ENCODE peak calls at places on chromosomes 3 and 15, in five cellular contexts. L is ovary, X is HepG2, A is stomach, M is A549. D is an unnamed sample.

GRCh38 chr3:188631291-188632010 is 477.5 kb downstream of the LPP start:
- DNase-seq in X (peak; percentile 27), M (peak; percentile 9), A (no peak), L (no peak), D (no peak)

GRCh38 chr15:41417418-41417811 is 520 bp downstream of the RTF1 start:
- DNase-seq in A (no peak), X (no peak), L (peak; percentile 70), M (peak; percentile 16), D (no peak)

GRCh38 chr15:70267879-70268278 is 170.2 kb upstream of the TLE3 start:
- DNase-seq in X (no peak), M (no peak), L (no peak), A (no peak), D (no peak)

GRCh38 chr3:11168881-11169805 is 14.8 kb downstream of the HRH1 start:
- DNase-seq in L (no peak), M (no peak), X (no peak), A (no peak), D (no peak)

GRCh38 chr3:156033428-156033827 is 87.0 kb upstream of the KCNAB1 start:
- DNase-seq in A (no peak), X (no peak), L (no peak), M (no peak), D (no peak)

GRCh38 chr15:40471778-40472130 is 970 bp downstream of the CHST14 start:
- DNase-seq in A (peak; percentile 37), M (no peak), L (no peak), X (peak; percentile 32), D (no peak)

GRCh38 chr3:127710473-127710941 is 37.8 kb downstream of the ABTB1 start:
- DNase-seq in M (peak; percentile 47), L (no peak), X (no peak), A (no peak), D (no peak)

GRCh38 chr3:145145461-145145860 is 1015.5 kb downstream of the PLOD2 start:
- DNase-seq in L (no peak), A (no peak), M (no peak), X (no peak), D (no peak)

GRCh38 chr3:60998855-60999254 is 252.4 kb downstream of the FHIT start:
- DNase-seq in A (no peak), L (no peak), M (no peak), X (no peak), D (no peak)

GRCh38 chr3:179149239-179149887 is 1.2 kb downstream of the PIK3CA start:
- DNase-seq in M (peak; percentile 22), X (peak; percentile 14), A (no peak), L (peak; percentile 28), D (no peak)

GRCh38 chr3:72756900-72757299 is 91.3 kb downstream of the SHQ1 start:
- DNase-seq in M (no peak), L (no peak), X (no peak), A (no peak), D (no peak)

GRCh38 chr15:86300371-86301106 is 220.9 kb downstream of the AGBL1 start:
- DNase-seq in M (no peak), X (no peak), A (no peak), L (no peak), D (no peak)

GRCh38 chr15:85672338-85673097 is 122.2 kb downstream of the KLHL25 start:
- DNase-seq in M (no peak), X (peak; percentile 18), A (no peak), L (no peak), D (no peak)

GRCh38 chr15:60423540-60423939 is 25.8 kb upstream of the ANXA2 start:
- DNase-seq in A (no peak), X (peak; percentile 44), M (peak; percentile 80), L (no peak), D (no peak)

GRCh38 chr15:95328559-95328958 is 1001.9 kb upstream of the NR2F2 start:
- DNase-seq in A (no peak), M (no peak), L (no peak), X (no peak), D (no peak)

GRCh38 chr15:95325763-95326688 is 1004.5 kb upstream of the NR2F2 start:
- DNase-seq in A (no peak), L (peak; percentile 65), M (no peak), X (no peak), D (peak; percentile 39)

GRCh38 chr15:95324596-95325135 is 1005.8 kb upstream of the NR2F2 start:
- DNase-seq in M (no peak), L (no peak), X (no peak), A (no peak), D (peak; percentile 14)

GRCh38 chr15:95327661-95328060 is 1002.8 kb upstream of the NR2F2 start:
- DNase-seq in L (peak; percentile 65), M (no peak), X (no peak), A (no peak), D (no peak)

GRCh38 chr15:95326689-95327525 is 1003.6 kb upstream of the NR2F2 start:
- DNase-seq in A (no peak), X (no peak), L (peak; percentile 84), M (no peak), D (peak; percentile 50)
- H3K4me3 ChIP-seq in A (peak overlapping the region; percentile 48), X (no peak overlapping the region), L (peak overlapping the region; percentile 56), M (peak overlapping the region; percentile 24), D (peak overlapping the region; percentile 75)

GRCh38 chr15:51971353-51972133 is at the start of gene LEO1:
- DNase-seq in M (peak; percentile 99), A (peak; percentile 91), X (peak; percentile 96), L (peak; percentile 86), D (peak; percentile 88)
- TF ChIP-seq POLR2A in M (peak; percentile 93), A (no peak), X (peak; percentile 77), L (no peak), D (peak; percentile 46)

DNA sequence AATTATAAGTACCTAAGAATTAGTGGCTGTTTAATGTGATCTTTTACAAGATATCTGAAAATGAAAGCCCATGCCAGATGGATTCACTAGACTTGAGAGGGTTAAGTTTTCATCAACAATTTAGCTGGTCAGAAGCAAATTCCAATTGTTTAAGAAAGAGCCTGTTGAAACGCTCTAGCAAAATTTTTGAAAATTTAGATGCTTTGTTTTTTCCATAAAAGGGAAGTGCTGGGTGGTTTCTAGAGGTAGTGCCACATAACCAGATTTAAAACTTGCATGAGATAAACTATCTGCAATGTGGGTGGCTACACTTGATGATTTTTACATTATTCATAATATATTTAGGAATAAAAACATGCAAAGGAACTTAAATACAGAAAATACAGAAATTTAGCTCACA is 48.5 kb upstream of the SKIL start:
- DNase-seq in L (no peak), X (no peak), A (no peak), M (no peak), D (no peak)
- TF ChIP-seq EP300 in L (no peak), X (no peak), A (no peak), M (no peak), D (no peak)

GRCh38 chr15:31367730-31368344 is 41.2 kb downstream of the KLF13 start:
- DNase-seq in X (no peak), M (no peak), A (no peak), L (peak; percentile 46), D (no peak)
- H3K4me3 ChIP-seq in X (no peak overlapping the region), M (no peak overlapping the region), A (no peak overlapping the region), L (no peak overlapping the region), D (no peak overlapping the region)

GRCh38 chr3:10008588-10009344 is 17.5 kb upstream of the FANCD2 start:
- DNase-seq in L (peak; percentile 94), M (peak; percentile 67), X (peak; percentile 58), A (peak; percentile 96), D (peak; percentile 84)
- TF ChIP-seq POLR2A in L (no peak), M (peak; percentile 25), X (peak; percentile 49), A (no peak), D (no peak)

GRCh38 chr3:132616780-132617179 is 19.7 kb downstream of the ACKR4 start:
- DNase-seq in L (no peak), M (no peak), A (no peak), X (no peak), D (no peak)
- TF ChIP-seq EP300 in L (no peak), M (no peak), A (no peak), X (no peak), D (no peak)